ENCODE peak calls at places on chromosomes 13 and 19, in four cellular contexts. O is IMR-90, K is K562, C is HepG2. L is an unnamed sample.

GRCh38 chr19:43476606-43477005 is 11.2 kb upstream of the LYPD3 start:
- DNase-seq in O (peak; percentile 94), K (no peak), C (no peak), L (no peak)

GRCh38 chr19:45090034-45090433 is 2.9 kb upstream of the PPP1R37 start:
- DNase-seq in O (no peak), K (no peak), C (no peak), L (no peak)

GRCh38 chr19:11982526-11982925 is 17.7 kb downstream of the ZNF763 start:
- DNase-seq in O (no peak), K (no peak), C (no peak), L (no peak)

GRCh38 chr13:77810430-77810829 is 108.2 kb downstream of the EDNRB start:
- DNase-seq in O (peak; percentile 34), K (no peak), C (no peak), L (peak; percentile 25)

GRCh38 chr19:1274081-1274851 is 1.1 kb upstream of the FAM174C start:
- DNase-seq in O (no peak), K (no peak), C (no peak), L (no peak)

GRCh38 chr19:10872551-10873107 is 1.3 kb downstream of the CARM1 start:
- DNase-seq in O (no peak), K (no peak), C (no peak), L (no peak)

GRCh38 chr19:54186351-54186750 is 3.0 kb downstream of the MBOAT7 start:
- DNase-seq in O (no peak), K (no peak), C (no peak), L (no peak)

GRCh38 chr19:32303193-32303592 is 42.2 kb upstream of the ZNF507 start:
- DNase-seq in O (no peak), K (no peak), C (no peak), L (no peak)

GRCh38 chr19:53977429-53977990 is 13.9 kb upstream of the CACNG6 start:
- DNase-seq in O (peak; percentile 78), K (peak; percentile 81), C (peak; percentile 71), L (peak; percentile 96)

GRCh38 chr13:39364797-39365468 is 238.1 kb downstream of the LHFPL6 start:
- DNase-seq in O (peak; percentile 48), K (no peak), C (peak; percentile 7), L (no peak)

GRCh38 chr19:36526581-36526980 is 1.5 kb downstream of the ZNF260 start:
- DNase-seq in O (no peak), K (no peak), C (no peak), L (no peak)

GRCh38 chr13:98479496-98480003 is 97.4 kb downstream of the STK24 start:
- DNase-seq in O (no peak), K (no peak), C (no peak), L (no peak)

GRCh38 chr13:107035778-107036177 is 467.8 kb upstream of the ARGLU1 start:
- DNase-seq in O (peak; percentile 89), K (no peak), C (no peak), L (no peak)

DNA sequence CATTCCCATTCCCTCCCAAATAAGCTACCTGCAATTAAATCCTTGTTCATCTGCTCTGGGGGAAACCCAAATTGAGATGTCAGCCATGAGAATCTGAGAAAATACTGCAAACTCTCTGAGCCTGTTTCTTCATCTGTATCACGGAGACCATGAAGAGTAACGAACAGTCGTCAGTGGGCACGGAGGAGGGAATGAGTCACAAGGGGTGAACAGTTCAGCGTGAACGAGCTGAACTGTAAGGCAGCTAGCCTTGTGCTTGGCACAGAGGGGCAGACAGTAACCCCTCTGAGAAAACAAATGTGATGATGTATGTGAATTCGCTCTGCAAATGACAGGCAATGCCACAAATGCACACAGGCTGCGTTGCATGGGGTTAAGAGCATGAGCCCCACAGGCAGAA is 288.7 kb downstream of the FOXO1 start:
- DNase-seq in O (no peak), K (no peak), C (no peak), L (no peak)
- TF ChIP-seq MAZ in O (no peak), K (no peak), C (no peak), L (no peak)

GRCh38 chr13:66974889-66975288 is 255.2 kb downstream of the PCDH9 start:
- DNase-seq in O (no peak), K (no peak), C (no peak), L (no peak)

GRCh38 chr13:66972659-66973058 is 257.5 kb downstream of the PCDH9 start:
- DNase-seq in O (peak; percentile 34), K (no peak), C (no peak), L (no peak)

GRCh38 chr13:66974174-66974573 is 256.0 kb downstream of the PCDH9 start:
- DNase-seq in O (peak; percentile 13), K (no peak), C (no peak), L (no peak)

GRCh38 chr13:66981912-66982311 is 248.2 kb downstream of the PCDH9 start:
- DNase-seq in O (no peak), K (no peak), C (no peak), L (no peak)

DNA sequence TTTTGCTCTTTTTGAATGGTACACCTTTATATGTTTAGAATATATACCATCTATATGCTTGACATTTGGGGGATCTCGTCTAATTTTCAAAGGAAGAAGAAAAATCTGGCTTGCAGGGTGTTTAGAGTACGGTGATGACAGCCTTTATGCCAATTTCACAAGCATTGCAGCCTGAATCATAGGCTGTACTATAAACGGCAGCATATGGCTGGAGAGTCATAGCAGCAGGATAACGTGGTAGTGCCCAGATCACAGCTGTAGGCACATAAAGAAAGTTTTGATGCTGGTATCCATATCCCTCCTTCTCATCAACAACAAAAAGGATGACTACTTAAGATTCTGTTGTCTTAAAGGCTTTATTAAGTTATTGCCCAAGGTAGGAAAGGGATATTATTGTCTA is 253.0 kb downstream of the PCDH9 start:
- DNase-seq in O (peak; percentile 41), K (no peak), C (no peak), L (no peak)
- TF ChIP-seq MAZ in O (no peak), K (no peak), C (no peak), L (no peak)

GRCh38 chr13:26713341-26713740 is 47.2 kb downstream of the GPR12 start:
- DNase-seq in O (no peak), K (no peak), C (no peak), L (no peak)
- TF ChIP-seq MAZ in O (no peak), K (no peak), C (no peak), L (no peak)

GRCh38 chr13:75549262-75550158 is at the start of gene UCHL3:
- DNase-seq in O (peak; percentile 95), K (peak; percentile 92), C (peak; percentile 93), L (peak; percentile 95)
- TF ChIP-seq MAZ in O (peak; percentile 11), K (peak; percentile 14), C (peak; percentile 8), L (no peak)

L was measured in A549.